ENCODE peak calls at places on chromosomes 12 and 14, in six cellular contexts. One of them, this sample, is unnamed.

GRCh38 chr14:54727929-54728328 is 161.0 kb downstream of the SAMD4A start:
- DNase-seq in HepG2: no peak
- DNase-seq in GM12878: no peak
- DNase-seq in K562: no peak
- DNase-seq in HCT116: no peak
- DNase-seq in H1: no peak
- DNase-seq in this sample: no peak

GRCh38 chr12:9509464-9510166 is 98.1 kb downstream of the KLRB1 start:
- DNase-seq in HepG2: no peak
- DNase-seq in GM12878: no peak
- DNase-seq in K562: no peak
- DNase-seq in HCT116: peak; percentile 13
- DNase-seq in H1: no peak
- DNase-seq in this sample: no peak

GRCh38 chr14:70655110-70655826 is 13.6 kb downstream of the TTC9 start:
- DNase-seq in HepG2: no peak
- DNase-seq in GM12878: peak; percentile 88
- DNase-seq in K562: no peak
- DNase-seq in HCT116: no peak
- DNase-seq in H1: peak; percentile 53
- DNase-seq in this sample: no peak

GRCh38 chr14:24117179-24117578 is 2.4 kb upstream of the NRL start:
- DNase-seq in HepG2: no peak
- DNase-seq in GM12878: no peak
- DNase-seq in K562: no peak
- DNase-seq in HCT116: no peak
- DNase-seq in H1: no peak
- DNase-seq in this sample: no peak

GRCh38 chr14:101711041-101711861 is 50.3 kb upstream of the PPP2R5C start:
- DNase-seq in HepG2: no peak
- DNase-seq in GM12878: no peak
- DNase-seq in K562: peak; percentile 72
- DNase-seq in HCT116: no peak
- DNase-seq in H1: no peak
- DNase-seq in this sample: no peak

GRCh38 chr12:122421815-122422737 is at the start of gene CLIP1:
- DNase-seq in HepG2: peak; percentile 27
- DNase-seq in GM12878: no peak
- DNase-seq in K562: peak; percentile 74
- DNase-seq in HCT116: no peak
- DNase-seq in H1: peak; percentile 81
- DNase-seq in this sample: peak; percentile 53

GRCh38 chr12:96452271-96452922 is 37.0 kb upstream of the CFAP54 start:
- DNase-seq in HepG2: no peak
- DNase-seq in GM12878: no peak
- DNase-seq in K562: no peak
- DNase-seq in HCT116: no peak
- DNase-seq in H1: no peak
- DNase-seq in this sample: peak; percentile 18

GRCh38 chr14:54893151-54893760 is 9.4 kb downstream of the GCH1 start:
- DNase-seq in HepG2: peak; percentile 50
- DNase-seq in GM12878: no peak
- DNase-seq in K562: peak; percentile 39
- DNase-seq in HCT116: peak; percentile 39
- DNase-seq in H1: no peak
- DNase-seq in this sample: no peak

GRCh38 chr14:103520269-103520656 is 2.4 kb downstream of the CKB start:
- DNase-seq in HepG2: no peak
- DNase-seq in GM12878: no peak
- DNase-seq in K562: no peak
- DNase-seq in HCT116: no peak
- DNase-seq in H1: no peak
- DNase-seq in this sample: no peak

GRCh38 chr12:109182041-109182839 is 65.9 kb downstream of the ACACB start:
- DNase-seq in HepG2: no peak
- DNase-seq in GM12878: no peak
- DNase-seq in K562: no peak
- DNase-seq in HCT116: no peak
- DNase-seq in H1: no peak
- DNase-seq in this sample: no peak

GRCh38 chr14:82451675-82452074 is 918.0 kb upstream of the SEL1L start:
- DNase-seq in HepG2: no peak
- DNase-seq in GM12878: no peak
- DNase-seq in K562: no peak
- DNase-seq in HCT116: no peak
- DNase-seq in H1: no peak
- DNase-seq in this sample: peak; percentile 24

GRCh38 chr12:14367097-14367661 is 1.7 kb downstream of the ATF7IP start:
- DNase-seq in HepG2: peak; percentile 29
- DNase-seq in GM12878: peak; percentile 71
- DNase-seq in K562: peak; percentile 9
- DNase-seq in HCT116: no peak
- DNase-seq in H1: no peak
- DNase-seq in this sample: no peak

GRCh38 chr12:80190001-80190400 is 90.7 kb downstream of the OTOGL start:
- DNase-seq in HepG2: no peak
- DNase-seq in GM12878: no peak
- DNase-seq in K562: peak; percentile 5
- DNase-seq in HCT116: no peak
- DNase-seq in H1: no peak
- DNase-seq in this sample: no peak

GRCh38 chr12:130819248-130819576 is 19.8 kb downstream of the STX2 start:
- DNase-seq in HepG2: no peak
- DNase-seq in GM12878: no peak
- DNase-seq in K562: no peak
- DNase-seq in HCT116: no peak
- DNase-seq in H1: no peak
- DNase-seq in this sample: no peak

GRCh38 chr12:49974231-49974675 is 1.5 kb downstream of the AQP6 start:
- DNase-seq in HepG2: peak; percentile 58
- DNase-seq in GM12878: no peak
- DNase-seq in K562: peak; percentile 70
- DNase-seq in HCT116: no peak
- DNase-seq in H1: peak; percentile 54
- DNase-seq in this sample: peak; percentile 81

GRCh38 chr12:120468846-120469449 is 600 bp downstream of the SRSF9 start:
- DNase-seq in HepG2: no peak
- DNase-seq in GM12878: no peak
- DNase-seq in K562: peak; percentile 64
- DNase-seq in HCT116: no peak
- DNase-seq in H1: no peak
- DNase-seq in this sample: no peak

GRCh38 chr12:69052613-69053408 is 119.8 kb upstream of the CPM start:
- DNase-seq in HepG2: peak; percentile 91
- DNase-seq in GM12878: peak; percentile 32
- DNase-seq in K562: no peak
- DNase-seq in HCT116: peak; percentile 24
- DNase-seq in H1: no peak
- DNase-seq in this sample: peak; percentile 23

GRCh38 chr12:103768467-103769123 is 72.4 kb downstream of the NT5DC3 start:
- DNase-seq in HepG2: no peak
- DNase-seq in GM12878: no peak
- DNase-seq in K562: no peak
- DNase-seq in HCT116: no peak
- DNase-seq in H1: no peak
- DNase-seq in this sample: peak; percentile 50

GRCh38 chr12:69910739-69911138 is 85.7 kb downstream of the MYRFL start:
- DNase-seq in HepG2: no peak
- DNase-seq in GM12878: no peak
- DNase-seq in K562: no peak
- DNase-seq in HCT116: no peak
- DNase-seq in H1: no peak
- DNase-seq in this sample: no peak

GRCh38 chr14:105549481-105549880 is 23.1 kb downstream of the TMEM121 start:
- DNase-seq in HepG2: no peak
- DNase-seq in GM12878: no peak
- DNase-seq in K562: no peak
- DNase-seq in HCT116: no peak
- DNase-seq in H1: no peak
- DNase-seq in this sample: no peak

GRCh38 chr12:45355750-45356149 is 139.9 kb downstream of the ANO6 start:
- DNase-seq in HepG2: no peak
- DNase-seq in GM12878: no peak
- DNase-seq in K562: peak; percentile 45
- DNase-seq in HCT116: no peak
- DNase-seq in H1: no peak
- DNase-seq in this sample: no peak

GRCh38 chr12:120720234-120720968 is 5.2 kb upstream of the ACADS start:
- DNase-seq in HepG2: no peak
- DNase-seq in GM12878: no peak
- DNase-seq in K562: peak; percentile 75
- DNase-seq in HCT116: no peak
- DNase-seq in H1: no peak
- DNase-seq in this sample: no peak

GRCh38 chr14:68511727-68512047 is 281.2 kb downstream of the ZFP36L1 start:
- DNase-seq in HepG2: no peak
- DNase-seq in GM12878: no peak
- DNase-seq in K562: no peak
- DNase-seq in HCT116: no peak
- DNase-seq in H1: no peak
- DNase-seq in this sample: no peak

GRCh38 chr14:102212356-102212755 is 72.7 kb downstream of the WDR20 start:
- DNase-seq in HepG2: no peak
- DNase-seq in GM12878: no peak
- DNase-seq in K562: no peak
- DNase-seq in HCT116: no peak
- DNase-seq in H1: no peak
- DNase-seq in this sample: no peak

DNA sequence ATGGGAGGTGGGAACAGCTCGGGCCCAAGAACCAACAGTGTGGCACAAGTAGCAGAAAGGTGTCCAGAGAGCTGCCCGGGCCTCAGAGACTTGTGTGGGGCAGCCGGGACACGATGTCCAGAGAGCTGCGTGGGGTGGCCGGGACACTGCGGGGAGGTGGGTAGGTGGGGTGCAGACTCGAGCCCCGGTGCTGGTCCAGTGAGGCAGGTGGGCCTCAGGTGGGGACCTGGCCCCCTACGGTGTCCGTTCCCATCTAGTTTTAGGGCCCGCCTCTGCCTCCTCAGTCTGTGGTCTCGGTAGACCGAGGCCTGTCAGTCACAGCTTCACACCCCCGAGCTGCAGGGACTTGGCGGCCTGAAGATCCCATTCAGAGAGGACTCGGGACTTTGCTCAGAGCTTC is 6.3 kb upstream of the FBRSL1 start:
- DNase-seq in HepG2: no peak
- DNase-seq in GM12878: no peak
- DNase-seq in K562: no peak
- DNase-seq in HCT116: no peak
- DNase-seq in H1: no peak
- DNase-seq in this sample: no peak
- TF ChIP-seq JUND in HepG2: no peak
- TF ChIP-seq JUND in GM12878: no peak
- TF ChIP-seq JUND in K562: no peak
- TF ChIP-seq JUND in HCT116: no peak
- TF ChIP-seq JUND in H1: no peak
- TF ChIP-seq JUND in this sample: no peak

GRCh38 chr12:42935756-42936155 is 346.2 kb upstream of the PRICKLE1 start:
- DNase-seq in HepG2: no peak
- DNase-seq in GM12878: no peak
- DNase-seq in K562: no peak
- DNase-seq in HCT116: no peak
- DNase-seq in H1: no peak
- DNase-seq in this sample: no peak
- TF ChIP-seq JUND in HepG2: no peak
- TF ChIP-seq JUND in GM12878: no peak
- TF ChIP-seq JUND in K562: no peak
- TF ChIP-seq JUND in HCT116: no peak
- TF ChIP-seq JUND in H1: no peak
- TF ChIP-seq JUND in this sample: no peak

DNA sequence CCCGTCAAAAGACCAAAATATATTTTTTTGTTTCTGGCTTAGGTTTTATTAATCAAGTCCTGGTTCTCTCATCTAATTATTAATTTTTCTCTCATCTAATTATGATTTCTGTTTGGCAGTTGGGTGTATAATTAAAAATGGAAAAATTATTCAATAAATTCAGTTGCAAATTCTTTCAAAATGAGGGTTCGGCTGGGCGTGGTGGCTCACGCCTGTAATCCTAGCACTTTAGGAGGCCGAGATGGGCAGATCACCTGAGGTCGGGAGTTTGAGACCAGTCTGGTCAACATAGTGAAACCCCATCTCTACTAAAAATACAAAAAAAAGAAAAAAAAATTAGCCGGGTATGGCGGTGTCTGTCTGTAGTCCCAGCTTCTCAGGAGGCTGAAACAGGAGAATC is 3.9 kb upstream of the GTSF1 start:
- DNase-seq in HepG2: no peak
- DNase-seq in GM12878: no peak
- DNase-seq in K562: no peak
- DNase-seq in HCT116: no peak
- DNase-seq in H1: no peak
- DNase-seq in this sample: no peak
- TF ChIP-seq JUND in HepG2: no peak
- TF ChIP-seq JUND in GM12878: no peak
- TF ChIP-seq JUND in K562: no peak
- TF ChIP-seq JUND in HCT116: no peak
- TF ChIP-seq JUND in H1: no peak
- TF ChIP-seq JUND in this sample: no peak

DNA sequence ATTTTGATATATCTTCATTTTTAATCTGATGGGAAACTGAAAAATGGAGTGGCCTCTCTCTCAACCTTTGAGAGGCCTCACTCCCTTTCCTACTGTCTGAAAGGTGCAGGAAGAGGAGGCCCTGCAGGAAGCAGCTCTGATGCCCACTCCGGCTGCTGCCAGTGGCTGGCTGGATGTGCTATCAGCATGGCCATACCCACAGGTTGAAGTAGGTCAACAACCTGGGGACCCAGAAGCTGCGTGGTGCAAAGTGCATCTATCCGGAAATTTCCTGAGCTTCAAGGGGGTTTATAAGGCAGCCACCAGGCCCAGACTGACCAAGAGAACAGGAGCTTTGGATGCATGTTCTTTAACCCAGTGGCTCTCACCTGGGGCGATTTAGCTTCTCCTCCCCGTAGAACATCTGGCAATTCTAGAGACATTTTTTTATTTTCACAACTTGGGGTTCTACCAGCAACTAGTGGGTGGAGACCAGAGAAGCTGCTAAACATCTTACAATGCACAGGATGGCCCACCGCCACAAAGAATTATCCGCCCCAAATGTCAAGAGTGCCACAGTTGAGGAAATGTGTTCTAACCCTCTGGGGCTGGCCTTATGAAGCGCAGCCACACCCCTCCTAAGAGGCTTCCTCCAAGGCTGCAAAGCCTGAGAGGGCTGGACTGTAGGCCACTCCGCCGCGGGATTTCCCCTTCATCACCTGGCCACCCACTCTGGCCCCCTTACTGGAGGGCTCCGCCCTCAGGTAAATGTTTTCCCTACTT is 8.2 kb upstream of the BATF start:
- DNase-seq in HepG2: no peak
- DNase-seq in GM12878: peak; percentile 72
- DNase-seq in K562: no peak
- DNase-seq in HCT116: no peak
- DNase-seq in H1: peak; percentile 46
- DNase-seq in this sample: no peak
- TF ChIP-seq JUND in HepG2: no peak
- TF ChIP-seq JUND in GM12878: no peak
- TF ChIP-seq JUND in K562: no peak
- TF ChIP-seq JUND in HCT116: no peak
- TF ChIP-seq JUND in H1: no peak
- TF ChIP-seq JUND in this sample: no peak

This sample was measured in T47D.